ENCODE peak calls at places on chromosome 11, in four cellular contexts. One of them, this sample, is unnamed.

GRCh38 chr11:112298535-112298934 is 37.9 kb upstream of the PLET1 start:
- DNase-seq in stimulated activated naive B cell treated with anti-CD40 and anti-IgM and Interleukin-4, amounts not matched to agents 10 μg/mL and 1 μg/mL and 100 μg/mL, for 72 hours: no peak
- DNase-seq in GM04503: no peak
- DNase-seq in amniotic stem cell: no peak
- DNase-seq in this sample: no peak

GRCh38 chr11:110428956-110429613 is 663 bp upstream of the FDX1 start:
- DNase-seq in GM04503: no peak
- DNase-seq in amniotic stem cell: no peak
- DNase-seq in stimulated activated naive B cell treated with anti-CD40 and anti-IgM and Interleukin-4, amounts not matched to agents 10 μg/mL and 1 μg/mL and 100 μg/mL, for 72 hours: no peak
- DNase-seq in this sample: no peak

GRCh38 chr11:74754507-74755255 is 6.0 kb downstream of the RNF169 start:
- DNase-seq in amniotic stem cell: peak
- DNase-seq in GM04503: peak
- DNase-seq in stimulated activated naive B cell treated with anti-CD40 and anti-IgM and Interleukin-4, amounts not matched to agents 10 μg/mL and 1 μg/mL and 100 μg/mL, for 72 hours: no peak
- DNase-seq in this sample: peak

GRCh38 chr11:119228535-119229302 is 22.6 kb downstream of the CBL start:
- DNase-seq in GM04503: no peak
- DNase-seq in stimulated activated naive B cell treated with anti-CD40 and anti-IgM and Interleukin-4, amounts not matched to agents 10 μg/mL and 1 μg/mL and 100 μg/mL, for 72 hours: no peak
- DNase-seq in amniotic stem cell: no peak
- DNase-seq in this sample: no peak

GRCh38 chr11:72598901-72599300 is 75.3 kb downstream of the PDE2A start:
- DNase-seq in stimulated activated naive B cell treated with anti-CD40 and anti-IgM and Interleukin-4, amounts not matched to agents 10 μg/mL and 1 μg/mL and 100 μg/mL, for 72 hours: no peak
- DNase-seq in amniotic stem cell: no peak
- DNase-seq in GM04503: no peak
- DNase-seq in this sample: no peak

GRCh38 chr11:14676068-14676467 is 32.5 kb downstream of the PDE3B start:
- DNase-seq in stimulated activated naive B cell treated with anti-CD40 and anti-IgM and Interleukin-4, amounts not matched to agents 10 μg/mL and 1 μg/mL and 100 μg/mL, for 72 hours: no peak
- DNase-seq in GM04503: no peak
- DNase-seq in amniotic stem cell: no peak
- DNase-seq in this sample: no peak

GRCh38 chr11:94521684-94522083 is 9.4 kb downstream of the C11orf97 start:
- DNase-seq in stimulated activated naive B cell treated with anti-CD40 and anti-IgM and Interleukin-4, amounts not matched to agents 10 μg/mL and 1 μg/mL and 100 μg/mL, for 72 hours: no peak
- DNase-seq in amniotic stem cell: peak
- DNase-seq in GM04503: no peak
- DNase-seq in this sample: no peak

GRCh38 chr11:114569781-114570180 is 10.1 kb upstream of the NXPE1 start:
- DNase-seq in GM04503: no peak
- DNase-seq in stimulated activated naive B cell treated with anti-CD40 and anti-IgM and Interleukin-4, amounts not matched to agents 10 μg/mL and 1 μg/mL and 100 μg/mL, for 72 hours: no peak
- DNase-seq in amniotic stem cell: no peak
- DNase-seq in this sample: no peak

GRCh38 chr11:75041263-75041662 is 52.5 kb downstream of the NEU3 start:
- DNase-seq in GM04503: no peak
- DNase-seq in amniotic stem cell: no peak
- DNase-seq in stimulated activated naive B cell treated with anti-CD40 and anti-IgM and Interleukin-4, amounts not matched to agents 10 μg/mL and 1 μg/mL and 100 μg/mL, for 72 hours: no peak
- DNase-seq in this sample: no peak

GRCh38 chr11:1167751-1168231 is 10.0 kb downstream of the MUC5AC start:
- DNase-seq in amniotic stem cell: no peak
- DNase-seq in GM04503: no peak
- DNase-seq in stimulated activated naive B cell treated with anti-CD40 and anti-IgM and Interleukin-4, amounts not matched to agents 10 μg/mL and 1 μg/mL and 100 μg/mL, for 72 hours: no peak
- DNase-seq in this sample: no peak

GRCh38 chr11:9109858-9110731 is 18.7 kb upstream of the SCUBE2 start:
- DNase-seq in amniotic stem cell: no peak
- DNase-seq in stimulated activated naive B cell treated with anti-CD40 and anti-IgM and Interleukin-4, amounts not matched to agents 10 μg/mL and 1 μg/mL and 100 μg/mL, for 72 hours: no peak
- DNase-seq in GM04503: no peak
- DNase-seq in this sample: no peak

GRCh38 chr11:114340311-114341131 is 44.3 kb downstream of the NNMT start:
- DNase-seq in GM04503: no peak
- DNase-seq in stimulated activated naive B cell treated with anti-CD40 and anti-IgM and Interleukin-4, amounts not matched to agents 10 μg/mL and 1 μg/mL and 100 μg/mL, for 72 hours: peak
- DNase-seq in amniotic stem cell: peak
- DNase-seq in this sample: peak

GRCh38 chr11:44805152-44805461 is 78.3 kb downstream of the TSPAN18 start:
- DNase-seq in stimulated activated naive B cell treated with anti-CD40 and anti-IgM and Interleukin-4, amounts not matched to agents 10 μg/mL and 1 μg/mL and 100 μg/mL, for 72 hours: no peak
- DNase-seq in GM04503: no peak
- DNase-seq in amniotic stem cell: no peak
- DNase-seq in this sample: no peak

GRCh38 chr11:9858822-9859221 is 194.9 kb downstream of the SWAP70 start:
- DNase-seq in amniotic stem cell: no peak
- DNase-seq in GM04503: no peak
- DNase-seq in stimulated activated naive B cell treated with anti-CD40 and anti-IgM and Interleukin-4, amounts not matched to agents 10 μg/mL and 1 μg/mL and 100 μg/mL, for 72 hours: no peak
- DNase-seq in this sample: no peak

GRCh38 chr11:60544077-60544476 is 28.9 kb downstream of the MS4A13 start:
- DNase-seq in amniotic stem cell: no peak
- DNase-seq in GM04503: no peak
- DNase-seq in stimulated activated naive B cell treated with anti-CD40 and anti-IgM and Interleukin-4, amounts not matched to agents 10 μg/mL and 1 μg/mL and 100 μg/mL, for 72 hours: no peak
- DNase-seq in this sample: no peak

GRCh38 chr11:36233226-36233625 is 56.0 kb downstream of the COMMD9 start:
- DNase-seq in stimulated activated naive B cell treated with anti-CD40 and anti-IgM and Interleukin-4, amounts not matched to agents 10 μg/mL and 1 μg/mL and 100 μg/mL, for 72 hours: no peak
- DNase-seq in amniotic stem cell: no peak
- DNase-seq in GM04503: peak
- DNase-seq in this sample: no peak

GRCh38 chr11:60345489-60345888 is 18.4 kb downstream of the MS4A6E start:
- DNase-seq in GM04503: no peak
- DNase-seq in amniotic stem cell: no peak
- DNase-seq in stimulated activated naive B cell treated with anti-CD40 and anti-IgM and Interleukin-4, amounts not matched to agents 10 μg/mL and 1 μg/mL and 100 μg/mL, for 72 hours: no peak
- DNase-seq in this sample: no peak

GRCh38 chr11:95231881-95232605 is 1.0 kb upstream of the SESN3 start:
- DNase-seq in stimulated activated naive B cell treated with anti-CD40 and anti-IgM and Interleukin-4, amounts not matched to agents 10 μg/mL and 1 μg/mL and 100 μg/mL, for 72 hours: peak
- DNase-seq in GM04503: no peak
- DNase-seq in amniotic stem cell: peak
- DNase-seq in this sample: no peak

GRCh38 chr11:27553186-27553585 is 46.6 kb upstream of the LIN7C start:
- DNase-seq in stimulated activated naive B cell treated with anti-CD40 and anti-IgM and Interleukin-4, amounts not matched to agents 10 μg/mL and 1 μg/mL and 100 μg/mL, for 72 hours: no peak
- DNase-seq in amniotic stem cell: no peak
- DNase-seq in GM04503: no peak
- DNase-seq in this sample: no peak

GRCh38 chr11:130480166-130480565 is 31.7 kb downstream of the ADAMTS15 start:
- DNase-seq in stimulated activated naive B cell treated with anti-CD40 and anti-IgM and Interleukin-4, amounts not matched to agents 10 μg/mL and 1 μg/mL and 100 μg/mL, for 72 hours: no peak
- DNase-seq in amniotic stem cell: no peak
- DNase-seq in GM04503: no peak
- DNase-seq in this sample: peak

GRCh38 chr11:72735495-72736027 is 16.6 kb downstream of the ARAP1 start:
- DNase-seq in GM04503: no peak
- DNase-seq in stimulated activated naive B cell treated with anti-CD40 and anti-IgM and Interleukin-4, amounts not matched to agents 10 μg/mL and 1 μg/mL and 100 μg/mL, for 72 hours: no peak
- DNase-seq in amniotic stem cell: no peak
- DNase-seq in this sample: no peak

GRCh38 chr11:85884581-85885021 is 29.4 kb downstream of the CCDC83 start:
- DNase-seq in amniotic stem cell: no peak
- DNase-seq in stimulated activated naive B cell treated with anti-CD40 and anti-IgM and Interleukin-4, amounts not matched to agents 10 μg/mL and 1 μg/mL and 100 μg/mL, for 72 hours: no peak
- DNase-seq in GM04503: no peak
- DNase-seq in this sample: no peak

GRCh38 chr11:65912840-65913239 is 6.0 kb downstream of the C11orf68 start:
- DNase-seq in stimulated activated naive B cell treated with anti-CD40 and anti-IgM and Interleukin-4, amounts not matched to agents 10 μg/mL and 1 μg/mL and 100 μg/mL, for 72 hours: no peak
- DNase-seq in GM04503: peak
- DNase-seq in amniotic stem cell: peak
- DNase-seq in this sample: no peak

This sample was measured in AG04450.